ENCODE peak calls at places on chromosomes 2 and 18, in seven cellular contexts. One of them, this sample, is unnamed.

GRCh38 chr18:77940566-77940965 is 690.9 kb downstream of the GALR1 start:
- DNase-seq in Peyer's patch: no peak
- DNase-seq in BJ: no peak
- DNase-seq in NCI-H1092 treated with DMSO at 0.1 percent for 48 hours: no peak
- DNase-seq in MCF 10A: no peak
- DNase-seq in non-pigmented ciliary epithelial cell: no peak
- DNase-seq in cardiac fibroblast: no peak
- DNase-seq in this sample: no peak

GRCh38 chr2:159439421-159439820 is 152.9 kb upstream of the WDSUB1 start:
- DNase-seq in Peyer's patch: no peak
- DNase-seq in NCI-H1092 treated with DMSO at 0.1 percent for 48 hours: no peak
- DNase-seq in non-pigmented ciliary epithelial cell: no peak
- DNase-seq in MCF 10A: no peak
- DNase-seq in cardiac fibroblast: no peak
- DNase-seq in BJ: no peak
- DNase-seq in this sample: no peak

GRCh38 chr2:42928161-42928691 is 135.8 kb upstream of the HAAO start:
- DNase-seq in Peyer's patch: no peak
- DNase-seq in cardiac fibroblast: no peak
- DNase-seq in MCF 10A: no peak
- DNase-seq in BJ: no peak
- DNase-seq in non-pigmented ciliary epithelial cell: no peak
- DNase-seq in NCI-H1092 treated with DMSO at 0.1 percent for 48 hours: peak
- DNase-seq in this sample: no peak

GRCh38 chr2:157443090-157443489 is 799 bp downstream of the CYTIP start:
- DNase-seq in non-pigmented ciliary epithelial cell: no peak
- DNase-seq in BJ: no peak
- DNase-seq in NCI-H1092 treated with DMSO at 0.1 percent for 48 hours: no peak
- DNase-seq in cardiac fibroblast: no peak
- DNase-seq in MCF 10A: no peak
- DNase-seq in Peyer's patch: no peak
- DNase-seq in this sample: no peak

GRCh38 chr2:54569745-54570296 is 113.7 kb downstream of the SPTBN1 start:
- DNase-seq in NCI-H1092 treated with DMSO at 0.1 percent for 48 hours: no peak
- DNase-seq in MCF 10A: no peak
- DNase-seq in BJ: no peak
- DNase-seq in non-pigmented ciliary epithelial cell: no peak
- DNase-seq in Peyer's patch: no peak
- DNase-seq in cardiac fibroblast: no peak
- DNase-seq in this sample: no peak

GRCh38 chr18:25279133-25279532 is 72.8 kb downstream of the ZNF521 start:
- DNase-seq in NCI-H1092 treated with DMSO at 0.1 percent for 48 hours: no peak
- DNase-seq in MCF 10A: no peak
- DNase-seq in cardiac fibroblast: peak
- DNase-seq in non-pigmented ciliary epithelial cell: peak
- DNase-seq in Peyer's patch: no peak
- DNase-seq in BJ: no peak
- DNase-seq in this sample: no peak

GRCh38 chr2:79292936-79293335 is 133.4 kb upstream of the REG3A start:
- DNase-seq in BJ: no peak
- DNase-seq in Peyer's patch: no peak
- DNase-seq in NCI-H1092 treated with DMSO at 0.1 percent for 48 hours: no peak
- DNase-seq in cardiac fibroblast: no peak
- DNase-seq in MCF 10A: no peak
- DNase-seq in non-pigmented ciliary epithelial cell: no peak
- DNase-seq in this sample: no peak

GRCh38 chr2:45918816-45919655 is 267.6 kb downstream of the PRKCE start:
- DNase-seq in MCF 10A: no peak
- DNase-seq in BJ: no peak
- DNase-seq in non-pigmented ciliary epithelial cell: no peak
- DNase-seq in NCI-H1092 treated with DMSO at 0.1 percent for 48 hours: peak
- DNase-seq in Peyer's patch: no peak
- DNase-seq in cardiac fibroblast: no peak
- DNase-seq in this sample: no peak

GRCh38 chr2:5076599-5076998 is 615.6 kb upstream of the SOX11 start:
- DNase-seq in cardiac fibroblast: no peak
- DNase-seq in MCF 10A: peak
- DNase-seq in Peyer's patch: no peak
- DNase-seq in non-pigmented ciliary epithelial cell: no peak
- DNase-seq in BJ: no peak
- DNase-seq in NCI-H1092 treated with DMSO at 0.1 percent for 48 hours: no peak
- DNase-seq in this sample: no peak

GRCh38 chr2:64652231-64653173 is 1.2 kb downstream of the SERTAD2 start:
- DNase-seq in Peyer's patch: peak
- DNase-seq in non-pigmented ciliary epithelial cell: no peak
- DNase-seq in BJ: no peak
- DNase-seq in MCF 10A: peak
- DNase-seq in cardiac fibroblast: peak
- DNase-seq in NCI-H1092 treated with DMSO at 0.1 percent for 48 hours: no peak
- DNase-seq in this sample: no peak

GRCh38 chr2:151775057-151775740 is 40.9 kb upstream of the NEB start:
- DNase-seq in cardiac fibroblast: peak
- DNase-seq in Peyer's patch: no peak
- DNase-seq in MCF 10A: no peak
- DNase-seq in NCI-H1092 treated with DMSO at 0.1 percent for 48 hours: no peak
- DNase-seq in non-pigmented ciliary epithelial cell: no peak
- DNase-seq in BJ: no peak
- DNase-seq in this sample: no peak

GRCh38 chr2:10897956-10898355 is 13.8 kb upstream of the KCNF1 start:
- DNase-seq in Peyer's patch: no peak
- DNase-seq in cardiac fibroblast: peak
- DNase-seq in BJ: no peak
- DNase-seq in NCI-H1092 treated with DMSO at 0.1 percent for 48 hours: no peak
- DNase-seq in MCF 10A: no peak
- DNase-seq in non-pigmented ciliary epithelial cell: no peak
- DNase-seq in this sample: no peak

GRCh38 chr18:58572181-58572580 is 56.7 kb downstream of the ALPK2 start:
- DNase-seq in non-pigmented ciliary epithelial cell: peak
- DNase-seq in Peyer's patch: no peak
- DNase-seq in NCI-H1092 treated with DMSO at 0.1 percent for 48 hours: no peak
- DNase-seq in BJ: peak
- DNase-seq in cardiac fibroblast: peak
- DNase-seq in MCF 10A: peak
- DNase-seq in this sample: no peak

GRCh38 chr2:5563411-5563810 is 128.8 kb upstream of the SOX11 start:
- DNase-seq in Peyer's patch: no peak
- DNase-seq in BJ: no peak
- DNase-seq in cardiac fibroblast: no peak
- DNase-seq in non-pigmented ciliary epithelial cell: no peak
- DNase-seq in MCF 10A: no peak
- DNase-seq in NCI-H1092 treated with DMSO at 0.1 percent for 48 hours: no peak
- DNase-seq in this sample: no peak

GRCh38 chr2:240928476-240929363 is 22.6 kb downstream of the CROCC2 start:
- DNase-seq in Peyer's patch: no peak
- DNase-seq in non-pigmented ciliary epithelial cell: no peak
- DNase-seq in NCI-H1092 treated with DMSO at 0.1 percent for 48 hours: no peak
- DNase-seq in cardiac fibroblast: no peak
- DNase-seq in BJ: no peak
- DNase-seq in MCF 10A: no peak
- DNase-seq in this sample: no peak

GRCh38 chr2:178238144-178238521 is 43.8 kb downstream of the OSBPL6 start:
- DNase-seq in cardiac fibroblast: peak
- DNase-seq in Peyer's patch: no peak
- DNase-seq in non-pigmented ciliary epithelial cell: no peak
- DNase-seq in NCI-H1092 treated with DMSO at 0.1 percent for 48 hours: no peak
- DNase-seq in BJ: no peak
- DNase-seq in MCF 10A: peak
- DNase-seq in this sample: no peak

GRCh38 chr2:157971702-157972101 is 95.6 kb upstream of the ACVR1 start:
- DNase-seq in NCI-H1092 treated with DMSO at 0.1 percent for 48 hours: no peak
- DNase-seq in cardiac fibroblast: no peak
- DNase-seq in non-pigmented ciliary epithelial cell: no peak
- DNase-seq in BJ: no peak
- DNase-seq in MCF 10A: peak
- DNase-seq in Peyer's patch: no peak
- DNase-seq in this sample: no peak

GRCh38 chr2:54555318-54555837 is 99.3 kb downstream of the SPTBN1 start:
- DNase-seq in MCF 10A: no peak
- DNase-seq in Peyer's patch: no peak
- DNase-seq in cardiac fibroblast: peak
- DNase-seq in NCI-H1092 treated with DMSO at 0.1 percent for 48 hours: no peak
- DNase-seq in BJ: no peak
- DNase-seq in non-pigmented ciliary epithelial cell: no peak
- DNase-seq in this sample: no peak

GRCh38 chr18:78994000-78994399 is 14.4 kb downstream of the SALL3 start:
- DNase-seq in NCI-H1092 treated with DMSO at 0.1 percent for 48 hours: no peak
- DNase-seq in Peyer's patch: no peak
- DNase-seq in MCF 10A: no peak
- DNase-seq in non-pigmented ciliary epithelial cell: no peak
- DNase-seq in cardiac fibroblast: no peak
- DNase-seq in BJ: no peak
- DNase-seq in this sample: no peak

This sample was measured in stimulated activated CD4-positive, alpha-beta T cell treated with anti-CD3 and anti-CD28 coated beads, Interleukin-4, amount 100 ng/mL, for 48 hours.